ENCODE peak calls at places on chromosome X, in eight cellular contexts. H is AG08396; R is activated CD4-positive, alpha-beta T cell treated with anti-CD3 and anti-CD28 coated beads, Interleukin-2, amount 10 ng/mL, durations not matched to agents 24 days and 14 days; Y is KBM-7; M is amygdala; L is BJ; X is fibroblast of mammary gland; I is iris pigment epithelial cell. D is an unnamed sample.

GRCh38 chrX:7891928-7892327 is 35.3 kb downstream of the PNPLA4 start:
- DNase-seq in H (no peak), R (no peak), Y (no peak), M (no peak), L (no peak), X (no peak), I (no peak), D (no peak)

GRCh38 chrX:41512394-41512793 is 65.3 kb downstream of the NYX start:
- DNase-seq in H (no peak), R (peak), Y (no peak), M (no peak), L (no peak), X (no peak), I (no peak), D (no peak)

GRCh38 chrX:85243155-85243554 is 424 bp downstream of the SATL1 start:
- DNase-seq in H (no peak), R (no peak), Y (peak), M (no peak), L (no peak), X (no peak), I (no peak), D (no peak)

GRCh38 chrX:150291014-150291413 is 72.1 kb upstream of the MAMLD1 start:
- DNase-seq in H (no peak), R (no peak), Y (no peak), M (peak), L (no peak), X (no peak), I (no peak), D (no peak)

GRCh38 chrX:23787745-23788118 is 4.8 kb downstream of the SAT1 start:
- DNase-seq in H (no peak), R (no peak), Y (no peak), M (no peak), L (no peak), X (no peak), I (no peak), D (no peak)

GRCh38 chrX:72061091-72061490 is 70.6 kb downstream of the RTL5 start:
- DNase-seq in H (no peak), R (no peak), Y (no peak), M (no peak), L (no peak), X (peak), I (no peak), D (no peak)

GRCh38 chrX:54180403-54180802 is 2.7 kb downstream of the FAM120C start:
- DNase-seq in H (peak), R (no peak), Y (no peak), M (no peak), L (no peak), X (peak), I (peak), D (no peak)

GRCh38 chrX:56812515-56813105 is 83.6 kb downstream of the NBDY start:
- DNase-seq in H (no peak), R (peak), Y (peak), M (no peak), L (no peak), X (no peak), I (no peak), D (no peak)

GRCh38 chrX:5086388-5086787 is 1142.3 kb downstream of the NLGN4X start:
- DNase-seq in H (no peak), R (no peak), Y (no peak), M (no peak), L (no peak), X (no peak), I (no peak), D (no peak)

GRCh38 chrX:69036674-69037573 is 128.3 kb downstream of the PJA1 start:
- DNase-seq in H (no peak), R (no peak), Y (no peak), M (no peak), L (no peak), X (no peak), I (no peak), D (no peak)

GRCh38 chrX:46228389-46228788 is 316.8 kb downstream of the ZNF674 start:
- DNase-seq in H (no peak), R (no peak), Y (no peak), M (no peak), L (no peak), X (no peak), I (no peak), D (no peak)

GRCh38 chrX:39729834-39730670 is 367.7 kb downstream of the BCOR start:
- DNase-seq in H (no peak), R (no peak), Y (peak), M (no peak), L (no peak), X (no peak), I (no peak), D (no peak)

GRCh38 chrX:17425551-17425950 is 50.6 kb downstream of the NHS start:
- DNase-seq in H (no peak), R (no peak), Y (no peak), M (no peak), L (no peak), X (no peak), I (no peak), D (no peak)

GRCh38 chrX:41333994-41334865 is at the start of gene DDX3X:
- DNase-seq in H (peak), R (peak), Y (peak), M (peak), L (peak), X (peak), I (peak), D (no peak)

GRCh38 chrX:41085883-41086626 is 810 bp downstream of the USP9X start:
- DNase-seq in H (peak), R (peak), Y (peak), M (peak), L (no peak), X (peak), I (peak), D (no peak)

GRCh38 chrX:103362504-103362903 is 6.2 kb downstream of the TCEAL9 start:
- DNase-seq in H (peak), R (no peak), Y (no peak), M (no peak), L (no peak), X (peak), I (peak), D (no peak)

GRCh38 chrX:77740376-77740905 is 45.6 kb downstream of the ATRX start:
- DNase-seq in H (no peak), R (no peak), Y (no peak), M (no peak), L (no peak), X (no peak), I (no peak), D (no peak)

GRCh38 chrX:19886888-19887531 is 390 bp downstream of the SH3KBP1 start:
- DNase-seq in H (peak), R (peak), Y (peak), M (no peak), L (no peak), X (no peak), I (no peak), D (no peak)

GRCh38 chrX:45824471-45824870 is 623.8 kb upstream of the DIPK2B start:
- DNase-seq in H (peak), R (no peak), Y (peak), M (no peak), L (no peak), X (peak), I (peak), D (peak)

GRCh38 chrX:154529206-154529612 is 13.2 kb upstream of the FAM3A start:
- DNase-seq in H (no peak), R (no peak), Y (no peak), M (no peak), L (no peak), X (peak), I (no peak), D (no peak)

GRCh38 chrX:55488268-55488558 is 1.4 kb downstream of the USP51 start:
- DNase-seq in H (no peak), R (no peak), Y (peak), M (no peak), L (no peak), X (no peak), I (no peak), D (no peak)

GRCh38 chrX:53445977-53446376 is 11.8 kb upstream of the HSD17B10 start:
- DNase-seq in H (no peak), R (peak), Y (peak), M (peak), L (no peak), X (peak), I (peak), D (no peak)

GRCh38 chrX:118497180-118497814 is 1.7 kb downstream of the DOCK11 start:
- DNase-seq in H (no peak), R (peak), Y (peak), M (no peak), L (no peak), X (no peak), I (no peak), D (no peak)

GRCh38 chrX:7244400-7244799 is 96.4 kb upstream of the PUDP start:
- DNase-seq in H (no peak), R (no peak), Y (no peak), M (no peak), L (no peak), X (no peak), I (no peak), D (no peak)